ENCODE peak calls at places on chromosomes 7 and 10, in eight cellular contexts. A is astrocyte of the spinal cord, Y is progenitor cell of endocrine pancreas, M is IMR-90, V is PC-3, F is GM23338, K is GM12865, H is uterus. R is an unnamed sample.

GRCh38 chr7:13727279-13727678 is 262.2 kb downstream of the ETV1 start:
- DNase-seq in A (no peak), Y (no peak), M (no peak), V (no peak), F (no peak), K (no peak), H (no peak), R (no peak)

GRCh38 chr10:99709480-99710229 is 22.3 kb downstream of the COX15 start:
- DNase-seq in A (peak), Y (no peak), M (peak), V (no peak), F (peak), K (peak), H (no peak), R (no peak)

GRCh38 chr10:102460836-102461186 is 9.5 kb upstream of the C10orf95 start:
- DNase-seq in A (no peak), Y (no peak), M (no peak), V (no peak), F (no peak), K (no peak), H (no peak), R (no peak)

GRCh38 chr7:22582860-22583640 is 83.1 kb upstream of the STEAP1B start:
- DNase-seq in A (peak), Y (no peak), M (peak), V (peak), F (peak), K (no peak), H (no peak), R (no peak)

GRCh38 chr10:48607356-48608278 is 2.7 kb upstream of the ARHGAP22 start:
- DNase-seq in A (no peak), Y (no peak), M (peak), V (peak), F (no peak), K (no peak), H (no peak), R (no peak)

GRCh38 chr10:22713853-22714523 is 390 bp downstream of the PIP4K2A start:
- DNase-seq in A (no peak), Y (peak), M (peak), V (peak), F (peak), K (peak), H (no peak), R (peak)

GRCh38 chr10:65618125-65618524 is 1307.7 kb upstream of the LRRTM3 start:
- DNase-seq in A (no peak), Y (no peak), M (peak), V (peak), F (no peak), K (no peak), H (no peak), R (no peak)

GRCh38 chr7:141701489-141702046 is 398 bp downstream of the DENND11 start:
- DNase-seq in A (no peak), Y (peak), M (no peak), V (peak), F (peak), K (peak), H (peak), R (peak)

GRCh38 chr10:72320676-72321247 is 34.0 kb downstream of the DNAJB12 start:
- DNase-seq in A (peak), Y (no peak), M (peak), V (peak), F (peak), K (peak), H (peak), R (no peak)

GRCh38 chr7:36949711-36950600 is 225.7 kb upstream of the AOAH start:
- DNase-seq in A (no peak), Y (no peak), M (no peak), V (peak), F (no peak), K (no peak), H (no peak), R (no peak)

GRCh38 chr10:21315321-21316220 is 209.9 kb downstream of the SKIDA1 start:
- DNase-seq in A (peak), Y (no peak), M (peak), V (no peak), F (peak), K (peak), H (peak), R (peak)

GRCh38 chr10:111091833-111092232 is 15.0 kb downstream of the ADRA2A start:
- DNase-seq in A (no peak), Y (no peak), M (no peak), V (no peak), F (no peak), K (no peak), H (no peak), R (no peak)

GRCh38 chr10:86046845-86047460 is 319.6 kb downstream of the GRID1 start:
- DNase-seq in A (no peak), Y (no peak), M (no peak), V (no peak), F (no peak), K (no peak), H (no peak), R (no peak)

GRCh38 chr10:124063736-124064135 is 29.7 kb downstream of the CHST15 start:
- DNase-seq in A (peak), Y (no peak), M (peak), V (peak), F (no peak), K (peak), H (peak), R (no peak)

GRCh38 chr10:69895759-69896158 is 94.1 kb downstream of the COL13A1 start:
- DNase-seq in A (peak), Y (no peak), M (peak), V (no peak), F (no peak), K (no peak), H (peak), R (no peak)

GRCh38 chr7:46129831-46130230 is 208.8 kb upstream of the IGFBP3 start:
- DNase-seq in A (no peak), Y (no peak), M (no peak), V (no peak), F (peak), K (no peak), H (no peak), R (no peak)

GRCh38 chr10:132634241-132634946 is 96.8 kb downstream of the INPP5A start:
- DNase-seq in A (no peak), Y (no peak), M (no peak), V (peak), F (peak), K (peak), H (peak), R (no peak)
- TF ChIP-seq CTCF in A (no peak), Y (peak), M (no peak), V (peak), F (peak), K (peak), H (no peak), R (no peak)

GRCh38 chr10:61795551-61795950 is 105.9 kb upstream of the ARID5B start:
- DNase-seq in A (no peak), Y (no peak), M (no peak), V (peak), F (peak), K (no peak), H (no peak), R (no peak)
- TF ChIP-seq CTCF in A (no peak), Y (peak), M (no peak), V (peak), F (peak), K (peak), H (no peak), R (peak)

DNA sequence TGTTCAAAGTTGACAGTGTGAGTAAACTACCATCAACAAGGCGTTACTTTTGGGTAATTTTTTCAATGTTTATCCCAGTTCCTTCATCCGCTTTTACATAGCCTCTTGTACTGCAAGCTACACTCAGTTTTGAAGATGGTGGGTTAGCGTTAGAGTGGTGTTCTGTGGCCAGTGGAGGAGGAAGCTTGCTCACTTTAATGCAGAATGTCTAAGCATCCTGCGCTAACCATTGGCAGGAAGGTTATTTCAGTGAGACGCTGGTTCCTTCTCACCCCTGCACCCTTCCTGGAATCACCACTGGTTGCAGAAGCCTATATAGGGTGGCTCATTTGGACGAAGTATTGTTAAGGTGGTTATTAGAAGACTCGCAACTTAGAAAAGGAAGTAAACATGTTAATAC is 159.1 kb downstream of the CELF2 start:
- DNase-seq in A (no peak), Y (no peak), M (no peak), V (no peak), F (no peak), K (peak), H (no peak), R (no peak)
- TF ChIP-seq CTCF in A (no peak), Y (no peak), M (no peak), V (no peak), F (no peak), K (no peak), H (no peak), R (no peak)

DNA sequence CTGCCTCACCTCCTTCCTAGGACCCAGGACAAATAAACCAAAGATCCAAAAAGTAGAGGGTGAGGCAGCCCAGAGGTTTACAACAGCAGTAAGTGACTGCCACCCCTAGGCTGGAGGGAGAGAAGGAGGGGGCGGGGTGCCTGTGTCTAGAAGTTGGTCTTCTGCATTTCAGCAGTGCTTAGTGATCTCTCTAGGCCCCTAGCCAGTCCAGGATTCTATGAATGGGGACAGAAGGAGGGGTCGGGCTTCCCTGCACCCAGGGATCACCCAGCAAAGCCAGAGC is 62.8 kb upstream of the KDM7A start:
- DNase-seq in A (no peak), Y (no peak), M (no peak), V (no peak), F (no peak), K (peak), H (no peak), R (no peak)
- TF ChIP-seq CTCF in A (no peak), Y (no peak), M (no peak), V (no peak), F (no peak), K (peak), H (no peak), R (no peak)

R was measured in nephron progenitor cell.